ENCODE peak calls at places on chromosomes 6 and 20, in six cellular contexts. One of them, this sample, is unnamed.

GRCh38 chr20:21315138-21315537 is 12.0 kb downstream of the XRN2 start:
- DNase-seq in neural progenitor cell: no peak
- DNase-seq in lower leg skin: no peak
- DNase-seq in ovary: no peak
- DNase-seq in fibroblast of mammary gland: peak
- DNase-seq in heart left ventricle: no peak
- DNase-seq in this sample: no peak

GRCh38 chr6:2900821-2901644 is 2.1 kb downstream of the SERPINB9 start:
- DNase-seq in neural progenitor cell: no peak
- DNase-seq in lower leg skin: no peak
- DNase-seq in ovary: peak
- DNase-seq in fibroblast of mammary gland: no peak
- DNase-seq in heart left ventricle: no peak
- DNase-seq in this sample: no peak

GRCh38 chr6:31898200-31899011 is 908 bp upstream of the EHMT2 start:
- DNase-seq in neural progenitor cell: peak
- DNase-seq in lower leg skin: no peak
- DNase-seq in ovary: peak
- DNase-seq in fibroblast of mammary gland: peak
- DNase-seq in heart left ventricle: no peak
- DNase-seq in this sample: no peak

GRCh38 chr6:83633609-83634008 is 75.3 kb downstream of the SNAP91 start:
- DNase-seq in neural progenitor cell: no peak
- DNase-seq in lower leg skin: no peak
- DNase-seq in ovary: no peak
- DNase-seq in fibroblast of mammary gland: no peak
- DNase-seq in heart left ventricle: no peak
- DNase-seq in this sample: no peak

GRCh38 chr20:37808752-37809070 is 94.2 kb upstream of the VSTM2L start:
- DNase-seq in neural progenitor cell: no peak
- DNase-seq in lower leg skin: no peak
- DNase-seq in ovary: no peak
- DNase-seq in fibroblast of mammary gland: no peak
- DNase-seq in heart left ventricle: no peak
- DNase-seq in this sample: no peak

GRCh38 chr6:4124361-4124760 is 11.0 kb downstream of the ECI2 start:
- DNase-seq in neural progenitor cell: no peak
- DNase-seq in lower leg skin: no peak
- DNase-seq in ovary: no peak
- DNase-seq in fibroblast of mammary gland: no peak
- DNase-seq in heart left ventricle: no peak
- DNase-seq in this sample: no peak

GRCh38 chr6:8556370-8557018 is 121.1 kb upstream of the SLC35B3 start:
- DNase-seq in neural progenitor cell: no peak
- DNase-seq in lower leg skin: no peak
- DNase-seq in ovary: no peak
- DNase-seq in fibroblast of mammary gland: peak
- DNase-seq in heart left ventricle: no peak
- DNase-seq in this sample: no peak

GRCh38 chr6:111992851-111993250 is 61.1 kb upstream of the CCN6 start:
- DNase-seq in neural progenitor cell: no peak
- DNase-seq in lower leg skin: no peak
- DNase-seq in ovary: no peak
- DNase-seq in fibroblast of mammary gland: peak
- DNase-seq in heart left ventricle: no peak
- DNase-seq in this sample: no peak

GRCh38 chr20:21183722-21184121 is 57.8 kb downstream of the KIZ start:
- DNase-seq in neural progenitor cell: no peak
- DNase-seq in lower leg skin: no peak
- DNase-seq in ovary: no peak
- DNase-seq in fibroblast of mammary gland: peak
- DNase-seq in heart left ventricle: no peak
- DNase-seq in this sample: no peak

GRCh38 chr6:101110814-101111213 is 229.7 kb upstream of the ASCC3 start:
- DNase-seq in neural progenitor cell: no peak
- DNase-seq in lower leg skin: no peak
- DNase-seq in ovary: no peak
- DNase-seq in fibroblast of mammary gland: peak
- DNase-seq in heart left ventricle: no peak
- DNase-seq in this sample: no peak

GRCh38 chr6:82568290-82568993 is 204.8 kb downstream of the TPBG start:
- DNase-seq in neural progenitor cell: no peak
- DNase-seq in lower leg skin: no peak
- DNase-seq in ovary: no peak
- DNase-seq in fibroblast of mammary gland: no peak
- DNase-seq in heart left ventricle: no peak
- DNase-seq in this sample: no peak

GRCh38 chr6:169839898-169840631 is 88.6 kb downstream of the ERMARD start:
- DNase-seq in neural progenitor cell: no peak
- DNase-seq in lower leg skin: no peak
- DNase-seq in ovary: no peak
- DNase-seq in fibroblast of mammary gland: no peak
- DNase-seq in heart left ventricle: no peak
- DNase-seq in this sample: no peak

GRCh38 chr6:149060985-149061760 is 256.3 kb upstream of the TAB2 start:
- DNase-seq in neural progenitor cell: no peak
- DNase-seq in lower leg skin: no peak
- DNase-seq in ovary: no peak
- DNase-seq in fibroblast of mammary gland: peak
- DNase-seq in heart left ventricle: peak
- DNase-seq in this sample: peak

GRCh38 chr6:98514073-98514720 is 320.2 kb upstream of the POU3F2 start:
- DNase-seq in neural progenitor cell: no peak
- DNase-seq in lower leg skin: no peak
- DNase-seq in ovary: no peak
- DNase-seq in fibroblast of mammary gland: no peak
- DNase-seq in heart left ventricle: no peak
- DNase-seq in this sample: no peak

GRCh38 chr6:5175195-5175594 is 85.6 kb downstream of the LYRM4 start:
- DNase-seq in neural progenitor cell: peak
- DNase-seq in lower leg skin: no peak
- DNase-seq in ovary: no peak
- DNase-seq in fibroblast of mammary gland: peak
- DNase-seq in heart left ventricle: no peak
- DNase-seq in this sample: no peak

GRCh38 chr6:37210313-37210898 is 40.5 kb downstream of the PIM1 start:
- DNase-seq in neural progenitor cell: peak
- DNase-seq in lower leg skin: peak
- DNase-seq in ovary: peak
- DNase-seq in fibroblast of mammary gland: peak
- DNase-seq in heart left ventricle: peak
- DNase-seq in this sample: peak

GRCh38 chr6:107330190-107330589 is 129.2 kb downstream of the PDSS2 start:
- DNase-seq in neural progenitor cell: no peak
- DNase-seq in lower leg skin: no peak
- DNase-seq in ovary: no peak
- DNase-seq in fibroblast of mammary gland: no peak
- DNase-seq in heart left ventricle: no peak
- DNase-seq in this sample: no peak

DNA sequence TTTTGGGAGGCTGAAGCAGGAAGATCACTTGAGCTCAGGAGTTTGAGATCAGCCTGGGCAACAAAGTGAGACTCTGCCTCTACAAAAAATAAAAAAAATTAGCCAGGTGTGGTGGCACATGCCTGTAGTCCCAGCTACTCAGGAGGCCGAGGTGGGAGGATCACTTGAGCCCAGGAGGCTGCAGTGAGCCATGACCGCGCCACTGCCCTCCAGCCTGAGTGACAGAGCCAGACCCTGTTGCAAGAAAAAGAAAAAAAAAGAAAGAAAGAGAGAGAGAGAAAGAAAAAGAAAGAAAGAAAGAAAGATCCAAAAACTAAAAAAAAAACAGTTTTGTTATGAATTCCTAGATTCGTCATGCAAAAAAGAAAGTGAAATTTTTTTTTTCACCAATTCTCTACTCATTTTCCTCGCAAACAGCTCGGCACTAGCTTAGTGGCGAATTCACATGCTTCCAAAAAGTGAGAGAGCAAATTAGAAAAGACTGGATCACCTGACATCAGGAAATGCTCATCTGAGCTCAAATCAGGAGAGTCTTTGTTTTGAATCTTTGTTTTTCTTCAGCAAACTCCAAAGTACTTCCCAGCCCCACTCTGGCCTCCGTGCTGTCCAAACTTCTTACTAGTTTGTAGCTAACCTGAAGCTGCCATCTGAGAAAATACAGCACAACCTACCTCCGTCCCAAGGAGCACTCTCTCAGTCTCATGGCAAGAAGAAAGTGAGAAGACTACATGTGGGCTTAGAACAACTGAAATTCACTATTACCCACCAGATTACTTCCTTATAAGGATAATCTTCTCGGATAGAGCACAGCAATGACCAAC is 27.0 kb downstream of the IPCEF1 start:
- DNase-seq in neural progenitor cell: peak
- DNase-seq in lower leg skin: no peak
- DNase-seq in ovary: no peak
- DNase-seq in fibroblast of mammary gland: no peak
- DNase-seq in heart left ventricle: no peak
- DNase-seq in this sample: no peak
- H3K4me3 ChIP-seq in neural progenitor cell: no peak
- H3K4me3 ChIP-seq in lower leg skin: no peak
- H3K4me3 ChIP-seq in ovary: no peak
- H3K4me3 ChIP-seq in fibroblast of mammary gland: no peak
- H3K4me3 ChIP-seq in heart left ventricle: no peak
- H3K4me3 ChIP-seq in this sample: no peak

GRCh38 chr20:40897177-40897700 is 131.4 kb upstream of the TOP1 start:
- DNase-seq in neural progenitor cell: no peak
- DNase-seq in lower leg skin: peak
- DNase-seq in ovary: no peak
- DNase-seq in fibroblast of mammary gland: peak
- DNase-seq in heart left ventricle: no peak
- DNase-seq in this sample: peak

GRCh38 chr20:40893610-40894242 is 134.9 kb upstream of the TOP1 start:
- DNase-seq in neural progenitor cell: no peak
- DNase-seq in lower leg skin: peak
- DNase-seq in ovary: no peak
- DNase-seq in fibroblast of mammary gland: no peak
- DNase-seq in heart left ventricle: no peak
- DNase-seq in this sample: no peak

GRCh38 chr20:40890635-40891034 is 138.0 kb upstream of the TOP1 start:
- DNase-seq in neural progenitor cell: no peak
- DNase-seq in lower leg skin: no peak
- DNase-seq in ovary: no peak
- DNase-seq in fibroblast of mammary gland: no peak
- DNase-seq in heart left ventricle: no peak
- DNase-seq in this sample: no peak

GRCh38 chr20:40895182-40895581 is 133.4 kb upstream of the TOP1 start:
- DNase-seq in neural progenitor cell: no peak
- DNase-seq in lower leg skin: no peak
- DNase-seq in ovary: no peak
- DNase-seq in fibroblast of mammary gland: no peak
- DNase-seq in heart left ventricle: no peak
- DNase-seq in this sample: no peak

DNA sequence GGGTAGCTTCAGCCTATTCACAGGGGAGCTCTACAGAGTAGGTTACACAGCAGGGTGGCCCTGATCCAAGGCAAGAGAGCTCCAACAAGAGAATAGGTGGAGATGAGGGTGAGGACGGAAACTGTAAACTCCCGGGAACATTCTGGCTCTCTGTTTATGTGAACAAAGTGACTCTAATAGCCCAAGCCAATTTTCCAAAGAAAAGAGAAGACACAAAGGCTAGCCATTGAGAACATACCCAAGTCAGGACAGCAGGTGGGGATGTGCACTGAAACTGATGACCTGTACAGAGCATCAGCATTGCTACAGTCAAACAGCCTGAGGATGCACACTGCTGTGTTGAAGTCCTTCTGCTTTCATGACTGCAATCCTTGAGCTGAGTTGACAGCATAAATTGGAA is 136.0 kb upstream of the TOP1 start:
- DNase-seq in neural progenitor cell: no peak
- DNase-seq in lower leg skin: no peak
- DNase-seq in ovary: no peak
- DNase-seq in fibroblast of mammary gland: no peak
- DNase-seq in heart left ventricle: no peak
- DNase-seq in this sample: no peak
- TF ChIP-seq CTCF in neural progenitor cell: no peak
- TF ChIP-seq CTCF in lower leg skin: no peak
- TF ChIP-seq CTCF in ovary: no peak
- TF ChIP-seq CTCF in fibroblast of mammary gland: no peak
- TF ChIP-seq CTCF in heart left ventricle: no peak
- TF ChIP-seq CTCF in this sample: no peak

DNA sequence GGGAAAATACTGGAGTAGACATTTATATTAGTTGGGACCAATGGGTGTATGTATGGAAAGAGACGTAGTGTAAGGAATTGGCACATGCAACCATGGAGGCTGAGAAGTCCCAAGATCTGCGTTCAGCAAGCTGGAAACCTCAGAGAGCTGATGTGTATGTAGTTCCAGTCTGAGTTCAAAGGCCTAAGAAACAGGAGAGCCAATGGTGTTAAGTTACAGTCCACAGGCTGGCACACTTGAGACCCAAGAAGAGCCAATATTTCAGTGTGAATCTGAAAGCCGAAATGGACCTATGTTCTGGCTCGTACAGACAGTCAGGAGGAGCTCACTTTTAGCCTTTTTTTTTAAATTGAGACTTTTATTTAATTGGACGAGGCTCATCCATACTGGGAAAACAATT is 244.2 kb downstream of the CDKAL1 start:
- DNase-seq in neural progenitor cell: no peak
- DNase-seq in lower leg skin: no peak
- DNase-seq in ovary: no peak
- DNase-seq in fibroblast of mammary gland: no peak
- DNase-seq in heart left ventricle: no peak
- DNase-seq in this sample: no peak
- H3K4me3 ChIP-seq in neural progenitor cell: no peak
- H3K4me3 ChIP-seq in lower leg skin: no peak
- H3K4me3 ChIP-seq in ovary: no peak
- H3K4me3 ChIP-seq in fibroblast of mammary gland: no peak
- H3K4me3 ChIP-seq in heart left ventricle: no peak
- H3K4me3 ChIP-seq in this sample: no peak

DNA sequence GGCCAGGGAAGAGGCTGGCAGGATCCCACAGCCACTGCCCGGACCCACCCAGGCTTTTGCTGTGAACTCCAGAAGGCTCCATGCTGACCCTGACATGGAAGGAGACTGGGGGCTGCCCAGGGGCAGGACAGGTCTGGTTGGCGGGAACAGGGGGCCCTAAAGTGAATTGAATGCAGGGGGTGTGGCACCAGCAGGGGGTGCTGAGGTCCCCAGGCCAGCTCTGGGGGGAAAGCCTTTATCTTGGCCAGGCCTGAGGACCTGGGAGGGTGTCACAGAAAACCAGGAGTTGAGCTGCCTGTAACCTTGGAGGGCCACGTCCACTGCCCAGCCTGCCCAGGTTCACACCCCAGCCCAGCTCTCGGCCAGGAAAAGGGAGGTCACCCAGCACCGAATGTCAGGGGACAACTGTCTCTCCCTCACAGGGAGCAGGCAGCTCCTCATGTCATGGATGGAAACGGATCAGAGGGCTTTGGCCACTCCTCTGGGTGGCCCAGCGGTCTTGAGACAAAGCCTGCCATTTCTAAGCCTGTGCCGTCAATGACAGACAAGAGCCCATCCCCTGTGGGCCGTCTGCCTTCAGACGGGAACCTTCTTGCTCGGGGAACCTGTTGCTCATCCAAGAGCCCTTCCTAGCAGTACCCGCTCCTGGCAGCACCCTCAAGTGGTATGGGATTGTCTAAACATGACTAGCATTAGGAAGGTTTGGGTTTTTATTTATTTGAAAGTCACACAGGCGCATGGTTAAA is 2.9 kb upstream of the YTHDF1 start:
- DNase-seq in neural progenitor cell: no peak
- DNase-seq in lower leg skin: no peak
- DNase-seq in ovary: no peak
- DNase-seq in fibroblast of mammary gland: no peak
- DNase-seq in heart left ventricle: no peak
- DNase-seq in this sample: no peak
- TF ChIP-seq CTCF in neural progenitor cell: no peak
- TF ChIP-seq CTCF in lower leg skin: no peak
- TF ChIP-seq CTCF in ovary: no peak
- TF ChIP-seq CTCF in fibroblast of mammary gland: no peak
- TF ChIP-seq CTCF in heart left ventricle: no peak
- TF ChIP-seq CTCF in this sample: no peak

This sample was measured in AG04450.